ENCODE peak calls at places on chromosome 16, in six cellular contexts. One of them, this sample, is unnamed.

GRCh38 chr16:11384956-11385586 is 39.8 kb downstream of the RMI2 start:
- DNase-seq in tibial nerve: no peak
- DNase-seq in uterus: no peak
- DNase-seq in GM12878: no peak
- DNase-seq in right lobe of liver: no peak
- DNase-seq in esophagus squamous epithelium: no peak
- DNase-seq in this sample: no peak

GRCh38 chr16:89115216-89115949 is 21.7 kb downstream of the ACSF3 start:
- DNase-seq in tibial nerve: peak
- DNase-seq in uterus: no peak
- DNase-seq in GM12878: peak
- DNase-seq in right lobe of liver: peak
- DNase-seq in esophagus squamous epithelium: peak
- DNase-seq in this sample: peak

GRCh38 chr16:75804368-75804767 is 78.1 kb upstream of the CPHXL start:
- DNase-seq in tibial nerve: no peak
- DNase-seq in uterus: no peak
- DNase-seq in GM12878: no peak
- DNase-seq in right lobe of liver: no peak
- DNase-seq in esophagus squamous epithelium: no peak
- DNase-seq in this sample: no peak

GRCh38 chr16:85652431-85653221 is 36.1 kb downstream of the GINS2 start:
- DNase-seq in tibial nerve: peak
- DNase-seq in uterus: peak
- DNase-seq in GM12878: no peak
- DNase-seq in right lobe of liver: peak
- DNase-seq in esophagus squamous epithelium: no peak
- DNase-seq in this sample: peak

GRCh38 chr16:85857406-85857805 is 41.6 kb upstream of the IRF8 start:
- DNase-seq in tibial nerve: no peak
- DNase-seq in uterus: no peak
- DNase-seq in GM12878: no peak
- DNase-seq in right lobe of liver: no peak
- DNase-seq in esophagus squamous epithelium: no peak
- DNase-seq in this sample: no peak

GRCh38 chr16:26987631-26988030 is 79.1 kb upstream of the C16orf82 start:
- DNase-seq in tibial nerve: no peak
- DNase-seq in uterus: no peak
- DNase-seq in GM12878: no peak
- DNase-seq in right lobe of liver: no peak
- DNase-seq in esophagus squamous epithelium: no peak
- DNase-seq in this sample: no peak

GRCh38 chr16:87384162-87384999 is 805 bp upstream of the FBXO31 start:
- DNase-seq in tibial nerve: no peak
- DNase-seq in uterus: no peak
- DNase-seq in GM12878: no peak
- DNase-seq in right lobe of liver: peak
- DNase-seq in esophagus squamous epithelium: no peak
- DNase-seq in this sample: peak

GRCh38 chr16:23595246-23595950 is 718 bp downstream of the NDUFAB1 start:
- DNase-seq in tibial nerve: no peak
- DNase-seq in uterus: no peak
- DNase-seq in GM12878: no peak
- DNase-seq in right lobe of liver: no peak
- DNase-seq in esophagus squamous epithelium: no peak
- DNase-seq in this sample: no peak

GRCh38 chr16:56409195-56409594 is 16.1 kb downstream of the AMFR start:
- DNase-seq in tibial nerve: no peak
- DNase-seq in uterus: no peak
- DNase-seq in GM12878: no peak
- DNase-seq in right lobe of liver: peak
- DNase-seq in esophagus squamous epithelium: no peak
- DNase-seq in this sample: no peak

GRCh38 chr16:89289428-89290395 is 72.2 kb downstream of the ZNF778 start:
- DNase-seq in tibial nerve: peak
- DNase-seq in uterus: peak
- DNase-seq in GM12878: no peak
- DNase-seq in right lobe of liver: peak
- DNase-seq in esophagus squamous epithelium: no peak
- DNase-seq in this sample: peak

GRCh38 chr16:87657621-87658192 is 55.4 kb downstream of the JPH3 start:
- DNase-seq in tibial nerve: no peak
- DNase-seq in uterus: no peak
- DNase-seq in GM12878: no peak
- DNase-seq in right lobe of liver: no peak
- DNase-seq in esophagus squamous epithelium: no peak
- DNase-seq in this sample: no peak

GRCh38 chr16:89737341-89738071 is 16.2 kb downstream of the ZNF276 start:
- DNase-seq in tibial nerve: no peak
- DNase-seq in uterus: no peak
- DNase-seq in GM12878: no peak
- DNase-seq in right lobe of liver: no peak
- DNase-seq in esophagus squamous epithelium: no peak
- DNase-seq in this sample: no peak

GRCh38 chr16:2963611-2964415 is at the start of gene KREMEN2:
- DNase-seq in tibial nerve: no peak
- DNase-seq in uterus: no peak
- DNase-seq in GM12878: no peak
- DNase-seq in right lobe of liver: peak
- DNase-seq in esophagus squamous epithelium: no peak
- DNase-seq in this sample: no peak

GRCh38 chr16:66026931-66027330 is 339.6 kb upstream of the CDH5 start:
- DNase-seq in tibial nerve: no peak
- DNase-seq in uterus: no peak
- DNase-seq in GM12878: no peak
- DNase-seq in right lobe of liver: no peak
- DNase-seq in esophagus squamous epithelium: no peak
- DNase-seq in this sample: no peak

GRCh38 chr16:67268136-67268579 is 11.2 kb upstream of the PLEKHG4 start:
- DNase-seq in tibial nerve: no peak
- DNase-seq in uterus: no peak
- DNase-seq in GM12878: no peak
- DNase-seq in right lobe of liver: no peak
- DNase-seq in esophagus squamous epithelium: no peak
- DNase-seq in this sample: peak

GRCh38 chr16:81823111-81823510 is 44.0 kb downstream of the PLCG2 start:
- DNase-seq in tibial nerve: no peak
- DNase-seq in uterus: no peak
- DNase-seq in GM12878: no peak
- DNase-seq in right lobe of liver: peak
- DNase-seq in esophagus squamous epithelium: no peak
- DNase-seq in this sample: peak

GRCh38 chr16:75012380-75013081 is 13.7 kb downstream of the ZNRF1 start:
- DNase-seq in tibial nerve: no peak
- DNase-seq in uterus: no peak
- DNase-seq in GM12878: no peak
- DNase-seq in right lobe of liver: no peak
- DNase-seq in esophagus squamous epithelium: no peak
- DNase-seq in this sample: no peak

GRCh38 chr16:49129935-49130334 is 151.7 kb downstream of the CBLN1 start:
- DNase-seq in tibial nerve: no peak
- DNase-seq in uterus: no peak
- DNase-seq in GM12878: no peak
- DNase-seq in right lobe of liver: no peak
- DNase-seq in esophagus squamous epithelium: no peak
- DNase-seq in this sample: no peak

GRCh38 chr16:49748322-49748721 is 107.6 kb downstream of the ZNF423 start:
- DNase-seq in tibial nerve: peak
- DNase-seq in uterus: peak
- DNase-seq in GM12878: no peak
- DNase-seq in right lobe of liver: no peak
- DNase-seq in esophagus squamous epithelium: no peak
- DNase-seq in this sample: no peak

GRCh38 chr16:27067138-27067537 is 411 bp downstream of the C16orf82 start:
- DNase-seq in tibial nerve: no peak
- DNase-seq in uterus: no peak
- DNase-seq in GM12878: no peak
- DNase-seq in right lobe of liver: no peak
- DNase-seq in esophagus squamous epithelium: no peak
- DNase-seq in this sample: no peak

DNA sequence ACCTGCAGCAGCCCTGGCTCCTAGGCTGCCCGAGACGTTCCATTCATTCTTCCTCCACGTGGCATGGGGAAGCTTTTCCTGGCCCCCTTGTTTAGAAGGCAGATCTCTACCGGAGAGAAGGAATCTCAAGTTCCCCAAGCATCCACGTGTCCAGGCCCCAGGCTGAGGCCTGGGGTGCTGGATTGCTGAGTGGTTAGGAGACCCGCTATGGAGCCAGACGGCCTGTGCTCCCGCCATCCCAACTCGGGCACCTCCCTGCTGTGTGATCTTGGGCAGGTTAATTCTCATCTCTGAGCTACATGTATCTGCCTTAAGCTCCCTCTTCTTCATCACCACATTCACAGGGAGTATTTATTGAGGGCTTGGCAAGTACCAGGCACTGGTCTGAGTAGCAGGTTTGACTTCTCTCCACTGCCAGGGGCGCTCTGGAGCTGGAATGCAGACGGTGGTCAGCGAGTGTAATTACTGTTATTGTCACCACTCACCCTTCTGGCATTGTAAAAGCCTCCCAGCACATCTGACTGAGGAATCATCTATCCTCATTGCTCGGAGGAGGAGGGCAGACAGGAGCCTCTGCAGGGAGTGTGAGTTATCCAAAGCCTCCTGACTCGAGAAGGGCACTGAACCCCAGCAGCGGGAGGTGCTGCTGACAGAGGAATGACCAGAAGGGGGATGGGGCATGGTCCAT is 1.1 kb upstream of the ADGRG1 start:
- DNase-seq in tibial nerve: no peak
- DNase-seq in uterus: no peak
- DNase-seq in GM12878: no peak
- DNase-seq in right lobe of liver: no peak
- DNase-seq in esophagus squamous epithelium: no peak
- DNase-seq in this sample: no peak
- H3K4me3 ChIP-seq in tibial nerve: no peak
- H3K4me3 ChIP-seq in uterus: no peak
- H3K4me3 ChIP-seq in GM12878: no peak
- H3K4me3 ChIP-seq in right lobe of liver: no peak
- H3K4me3 ChIP-seq in esophagus squamous epithelium: no peak
- H3K4me3 ChIP-seq in this sample: peak

DNA sequence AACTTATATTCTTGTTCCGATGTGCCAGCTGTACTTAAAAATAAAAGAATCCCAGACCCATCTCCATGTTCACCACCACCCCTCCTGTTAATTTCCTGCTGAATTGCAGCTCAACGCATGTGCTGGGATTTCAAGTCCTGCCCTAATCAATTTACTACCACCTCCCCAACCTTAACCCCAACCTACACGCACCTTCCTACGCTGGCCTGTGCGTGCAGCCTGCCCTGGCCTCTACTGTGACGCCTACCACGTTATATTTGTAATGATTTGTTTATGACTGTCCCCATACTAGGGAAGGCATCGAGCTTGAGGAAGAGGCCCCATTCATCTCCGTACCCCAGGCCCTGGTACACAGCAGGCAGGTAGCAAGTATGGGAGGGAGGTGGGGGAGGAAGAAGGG is 251.1 kb downstream of the MRTFB start:
- DNase-seq in tibial nerve: no peak
- DNase-seq in uterus: no peak
- DNase-seq in GM12878: no peak
- DNase-seq in right lobe of liver: no peak
- DNase-seq in esophagus squamous epithelium: no peak
- DNase-seq in this sample: no peak
- H3K27ac ChIP-seq in tibial nerve: no peak
- H3K27ac ChIP-seq in uterus: peak
- H3K27ac ChIP-seq in GM12878: no peak
- H3K27ac ChIP-seq in right lobe of liver: no peak
- H3K27ac ChIP-seq in esophagus squamous epithelium: no peak
- H3K27ac ChIP-seq in this sample: no peak

DNA sequence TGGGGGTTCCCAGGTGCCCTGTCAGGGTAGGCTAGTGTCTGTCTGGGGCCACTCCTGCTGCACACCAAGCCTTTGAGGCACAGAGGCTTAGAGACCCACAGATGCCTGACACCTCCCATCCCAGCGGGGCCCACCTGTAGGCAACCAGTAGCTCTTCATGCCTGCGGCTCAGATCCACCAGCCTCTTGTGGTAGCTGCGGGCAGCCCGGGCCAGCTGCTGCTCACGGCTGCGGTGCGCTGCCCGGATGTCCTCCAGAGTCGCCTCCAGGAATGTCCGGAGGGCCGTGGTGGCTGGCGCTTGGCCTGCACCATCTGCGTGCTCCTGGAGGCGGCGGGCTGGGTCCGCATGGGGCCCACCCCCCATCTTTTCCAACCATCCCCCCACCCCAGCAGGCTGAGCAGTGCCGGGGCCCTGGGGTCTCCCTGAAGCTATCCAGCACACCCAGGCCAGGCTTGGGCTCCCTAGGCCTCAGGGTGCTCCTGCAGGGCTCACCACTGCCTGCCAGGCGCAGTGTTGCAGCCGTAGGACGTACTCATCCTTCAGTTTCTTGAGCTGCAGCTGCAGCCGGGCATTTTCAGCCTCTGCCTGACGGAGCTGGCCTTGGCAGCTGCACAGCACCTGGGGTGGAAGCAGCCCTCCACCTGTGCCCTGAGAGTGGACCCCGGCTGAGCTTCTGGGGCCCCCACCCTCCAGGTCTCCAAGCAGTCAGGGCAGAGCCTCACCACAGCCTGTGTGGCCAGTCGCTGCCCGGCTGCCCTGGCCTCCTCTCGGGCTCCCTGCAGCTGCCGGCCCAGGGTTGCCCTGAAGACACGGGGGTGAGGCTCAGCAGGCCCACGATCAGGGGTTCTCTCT is 1.8 kb downstream of the CCDC78 start:
- DNase-seq in tibial nerve: no peak
- DNase-seq in uterus: no peak
- DNase-seq in GM12878: no peak
- DNase-seq in right lobe of liver: no peak
- DNase-seq in esophagus squamous epithelium: no peak
- DNase-seq in this sample: no peak
- TF ChIP-seq POLR2A in tibial nerve: no peak
- TF ChIP-seq POLR2A in uterus: no peak
- TF ChIP-seq POLR2A in GM12878: no peak
- TF ChIP-seq POLR2A in right lobe of liver: no peak
- TF ChIP-seq POLR2A in esophagus squamous epithelium: no peak
- TF ChIP-seq POLR2A in this sample: no peak

GRCh38 chr16:68839831-68840230 is 3.5 kb upstream of the TANGO6 start:
- DNase-seq in tibial nerve: no peak
- DNase-seq in uterus: no peak
- DNase-seq in GM12878: no peak
- DNase-seq in right lobe of liver: no peak
- DNase-seq in esophagus squamous epithelium: no peak
- DNase-seq in this sample: no peak

GRCh38 chr16:68835970-68836369 is 7.4 kb upstream of the TANGO6 start:
- DNase-seq in tibial nerve: no peak
- DNase-seq in uterus: no peak
- DNase-seq in GM12878: no peak
- DNase-seq in right lobe of liver: no peak
- DNase-seq in esophagus squamous epithelium: no peak
- DNase-seq in this sample: no peak

GRCh38 chr16:68833251-68833650 is 10.1 kb upstream of the TANGO6 start:
- DNase-seq in tibial nerve: no peak
- DNase-seq in uterus: no peak
- DNase-seq in GM12878: no peak
- DNase-seq in right lobe of liver: no peak
- DNase-seq in esophagus squamous epithelium: no peak
- DNase-seq in this sample: no peak

DNA sequence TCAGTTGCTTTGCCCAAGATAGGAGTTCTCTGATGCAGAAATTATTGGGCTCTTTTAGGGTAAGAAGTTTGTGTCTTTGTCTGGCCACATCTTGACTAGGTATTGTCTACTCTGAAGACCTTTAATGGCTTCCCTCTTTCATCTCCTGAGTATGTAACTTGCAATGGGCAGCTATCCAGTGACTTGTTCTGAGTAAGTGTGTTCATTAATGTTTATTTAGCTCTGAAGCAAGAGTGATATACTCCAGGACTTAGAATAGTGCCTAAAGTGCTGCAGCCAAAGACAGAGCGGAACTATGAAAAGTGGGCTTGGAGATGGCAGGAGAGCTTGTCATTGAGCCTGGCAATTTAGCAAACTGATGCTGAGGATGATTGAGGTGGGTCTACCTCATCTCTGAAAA is 8.8 kb upstream of the TANGO6 start:
- DNase-seq in tibial nerve: no peak
- DNase-seq in uterus: no peak
- DNase-seq in GM12878: no peak
- DNase-seq in right lobe of liver: no peak
- DNase-seq in esophagus squamous epithelium: no peak
- DNase-seq in this sample: no peak
- H3K4me3 ChIP-seq in tibial nerve: no peak
- H3K4me3 ChIP-seq in uterus: no peak
- H3K4me3 ChIP-seq in GM12878: no peak
- H3K4me3 ChIP-seq in right lobe of liver: no peak
- H3K4me3 ChIP-seq in esophagus squamous epithelium: no peak
- H3K4me3 ChIP-seq in this sample: no peak